ENCODE peak calls at places on chromosomes 2 and 18, in five cellular contexts. I is uterus, P is breast epithelium, X is endodermal cell, T is SK-N-SH. M is an unnamed sample. For H3K4me1, the result is how much of the 10 kb centered on the place peaks cover.

GRCh38 chr18:21911551-21911950 is 171.0 kb downstream of the MIB1 start:
- DNase-seq in T (no peak), P (no peak), X (no peak), I (no peak), M (no peak)

GRCh38 chr2:213934560-213934959 is 476.3 kb upstream of the VWC2L start:
- DNase-seq in I (no peak), T (peak), P (no peak), X (no peak), M (no peak)

GRCh38 chr2:129888461-129888860 is 91.0 kb upstream of the RAB6C start:
- DNase-seq in I (no peak), P (no peak), T (no peak), X (no peak), M (no peak)

GRCh38 chr18:77059294-77059916 is 73.2 kb downstream of the MBP start:
- DNase-seq in P (no peak), T (peak), X (peak), I (no peak), M (peak)

GRCh38 chr2:190717764-190718651 is 69.1 kb downstream of the NAB1 start:
- DNase-seq in X (no peak), T (no peak), I (no peak), P (no peak), M (no peak)

GRCh38 chr18:50009772-50010171 is 185.2 kb downstream of the MYO5B start:
- DNase-seq in X (peak), T (peak), I (no peak), P (peak), M (peak)

GRCh38 chr2:72694715-72695496 is 130.9 kb downstream of the EXOC6B start:
- DNase-seq in I (peak), X (peak), P (no peak), T (peak), M (peak)

GRCh38 chr2:113173563-113174368 is at the start of gene PSD4:
- DNase-seq in T (no peak), X (peak), P (peak), I (no peak), M (peak)

GRCh38 chr18:23058746-23059440 is 76.4 kb upstream of the CABLES1 start:
- DNase-seq in P (no peak), I (no peak), T (no peak), X (no peak), M (no peak)

GRCh38 chr2:71313016-71313766 is 18.4 kb upstream of the ZNF638 start:
- DNase-seq in I (no peak), T (no peak), P (no peak), X (no peak), M (no peak)

GRCh38 chr2:109663721-109664120 is 49.6 kb downstream of the SOWAHC start:
- DNase-seq in P (peak), T (peak), X (no peak), I (peak), M (peak)

GRCh38 chr18:79200546-79201268 is 131.5 kb downstream of the ATP9B start:
- DNase-seq in X (peak), I (no peak), P (peak), T (peak), M (peak)

GRCh38 chr2:106030287-106031268 is 163.5 kb downstream of the UXS1 start:
- DNase-seq in X (no peak), I (peak), P (peak), T (no peak), M (peak)

GRCh38 chr2:240935101-240935876 is 29.2 kb downstream of the CROCC2 start:
- DNase-seq in P (peak), T (peak), I (peak), X (peak), M (peak)

GRCh38 chr18:3273042-3273441 is 11.1 kb downstream of the MYL12B start:
- DNase-seq in I (no peak), X (no peak), P (no peak), T (no peak), M (no peak)

GRCh38 chr2:232286011-232286868 is 92.3 kb upstream of the ALPP start:
- DNase-seq in P (no peak), T (peak), I (no peak), X (no peak), M (no peak)

GRCh38 chr2:121246704-121247255 is 38.2 kb downstream of the TFCP2L1 start:
- DNase-seq in T (no peak), I (no peak), P (no peak), X (no peak), M (no peak)

GRCh38 chr2:43412121-43412753 is 183.6 kb downstream of the THADA start:
- DNase-seq in P (no peak), X (no peak), I (no peak), T (no peak), M (no peak)

GRCh38 chr2:24122356-24123211 is 550 bp downstream of the PFN4 start:
- DNase-seq in T (no peak), I (no peak), X (no peak), P (no peak), M (no peak)

GRCh38 chr2:555164-555922 is 121.9 kb downstream of the TMEM18 start:
- DNase-seq in I (peak), P (peak), T (peak), X (no peak), M (peak)

GRCh38 chr2:232487385-232488096 is at the start of gene ECEL1:
- DNase-seq in I (no peak), P (no peak), T (peak), X (peak), M (no peak)

GRCh38 chr2:96642564-96643350 is at the start of gene FER1L5:
- DNase-seq in X (peak), T (peak), I (peak), P (no peak), M (peak)

GRCh38 chr2:75006041-75006440 is 47.6 kb downstream of the POLE4 start:
- DNase-seq in T (no peak), P (no peak), I (no peak), X (no peak), M (no peak)

GRCh38 chr2:200330351-200331120 is 24.0 kb downstream of the SPATS2L start:
- DNase-seq in I (no peak), P (no peak), X (no peak), T (no peak), M (no peak)

GRCh38 chr18:2143666-2144065 is 427.6 kb downstream of the METTL4 start:
- DNase-seq in X (no peak), I (no peak), T (no peak), P (no peak), M (no peak)

GRCh38 chr2:49426991-49427390 is 272.7 kb upstream of the FSHR start:
- DNase-seq in I (no peak), X (no peak), T (no peak), P (no peak), M (no peak)

GRCh38 chr2:40087434-40087833 is 308.4 kb upstream of the THUMPD2 start:
- DNase-seq in T (no peak), P (no peak), I (no peak), X (no peak), M (no peak)

GRCh38 chr2:68196120-68196716 is 38.5 kb downstream of the PNO1 start:
- DNase-seq in X (no peak), I (no peak), T (no peak), P (no peak), M (peak)

GRCh38 chr2:233446121-233446520 is 91.8 kb downstream of the DGKD start:
- DNase-seq in P (no peak), I (no peak), X (no peak), T (no peak), M (no peak)

GRCh38 chr2:39216495-39217191 is 27.1 kb downstream of the CDKL4 start:
- DNase-seq in T (no peak), I (no peak), P (no peak), X (no peak), M (no peak)

GRCh38 chr2:166081131-166081632 is 46.6 kb downstream of the SCN1A start:
- DNase-seq in P (no peak), I (no peak), T (no peak), X (no peak), M (no peak)

DNA sequence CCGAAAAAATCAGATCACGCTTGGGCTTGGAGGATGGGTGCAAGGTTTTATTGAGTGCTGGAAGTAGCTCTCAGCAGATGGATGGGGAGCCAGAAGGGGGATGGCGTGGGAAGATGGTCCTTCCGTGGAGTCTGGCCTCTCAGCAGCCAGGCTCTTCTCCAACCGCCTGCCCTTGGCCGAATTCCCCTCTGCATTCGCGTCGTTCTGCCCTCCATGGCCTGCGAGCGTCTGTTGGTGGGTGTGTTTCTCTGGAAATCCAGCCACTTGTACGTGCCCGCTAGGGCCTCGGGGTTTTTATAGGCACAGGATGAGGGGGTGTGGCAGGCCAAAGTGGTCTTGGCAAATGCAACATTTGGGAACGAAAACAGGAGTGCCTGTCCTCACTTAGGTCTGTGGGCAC is 815.2 kb downstream of the TSN start:
- DNase-seq in I (no peak), T (no peak), P (no peak), X (no peak), M (no peak)
- H3K4me1 ChIP-seq in I (under half), T (under half), P (under half), X (under half), M (under half)

GRCh38 chr2:119756837-119757236 is 2.9 kb upstream of the PTPN4 start:
- DNase-seq in I (no peak), P (no peak), T (no peak), X (no peak), M (peak)

GRCh38 chr2:119759451-119760236 is at the start of gene PTPN4:
- DNase-seq in I (peak), X (peak), P (peak), T (peak), M (peak)

GRCh38 chr2:119760237-119760807 is 600 bp downstream of the PTPN4 start:
- DNase-seq in I (no peak), T (no peak), P (peak), X (peak), M (peak)

GRCh38 chr2:119760876-119761275 is 1.2 kb downstream of the PTPN4 start:
- DNase-seq in P (no peak), T (no peak), X (no peak), I (no peak), M (no peak)

GRCh38 chr2:119758881-119759450 is 756 bp upstream of the PTPN4 start:
- DNase-seq in I (no peak), T (no peak), X (no peak), P (no peak), M (no peak)
- H3K4me3 ChIP-seq in I (peak), T (peak), X (peak), P (peak), M (peak)

DNA sequence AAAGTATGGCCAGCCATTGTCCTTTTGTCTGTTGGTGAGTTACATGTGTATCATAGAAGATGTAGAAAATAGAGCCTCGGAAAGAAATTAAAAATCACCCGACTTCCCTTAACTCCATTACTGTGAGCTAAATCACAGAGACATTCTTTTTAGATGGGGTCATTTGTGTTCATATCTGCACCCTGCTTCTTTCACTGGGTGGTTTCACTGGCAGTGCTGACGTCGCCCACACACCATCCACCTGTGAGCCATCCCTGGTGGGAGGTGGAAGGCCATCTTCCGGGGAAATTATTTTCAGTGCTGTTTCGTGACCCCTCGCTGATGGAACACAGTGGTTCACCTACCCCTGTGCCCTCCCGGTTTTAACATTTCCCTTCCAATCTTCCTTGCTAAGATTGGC is 21.2 kb downstream of the SH3BP4 start:
- DNase-seq in P (no peak), I (no peak), X (no peak), T (no peak), M (no peak)
- TF ChIP-seq CTCF in P (no peak), I (no peak), X (no peak), T (no peak), M (no peak)

GRCh38 chr2:20148411-20148810 is 76.5 kb downstream of the SDC1 start:
- DNase-seq in T (no peak), I (no peak), X (no peak), P (no peak), M (no peak)

GRCh38 chr2:20149703-20150030 is 75.3 kb downstream of the SDC1 start:
- DNase-seq in P (no peak), X (peak), I (no peak), T (no peak), M (no peak)

GRCh38 chr2:20151116-20151571 is 73.8 kb downstream of the SDC1 start:
- DNase-seq in X (peak), P (no peak), T (no peak), I (no peak), M (no peak)

GRCh38 chr2:20148841-20149702 is 75.9 kb downstream of the SDC1 start:
- DNase-seq in X (no peak), T (no peak), P (no peak), I (no peak), M (no peak)

GRCh38 chr2:20150110-20150706 is 74.7 kb downstream of the SDC1 start:
- DNase-seq in T (no peak), P (no peak), X (peak), I (no peak), M (no peak)
- H3K4me1 ChIP-seq in T (under half), P (under half), X (under half), I (under half), M (under half)

GRCh38 chr18:57077005-57077735 is 69.7 kb upstream of the BOD1L2 start:
- DNase-seq in X (peak), P (no peak), T (no peak), I (no peak), M (no peak)
- H3K4me3 ChIP-seq in X (no peak), P (no peak), T (no peak), I (no peak), M (no peak)

DNA sequence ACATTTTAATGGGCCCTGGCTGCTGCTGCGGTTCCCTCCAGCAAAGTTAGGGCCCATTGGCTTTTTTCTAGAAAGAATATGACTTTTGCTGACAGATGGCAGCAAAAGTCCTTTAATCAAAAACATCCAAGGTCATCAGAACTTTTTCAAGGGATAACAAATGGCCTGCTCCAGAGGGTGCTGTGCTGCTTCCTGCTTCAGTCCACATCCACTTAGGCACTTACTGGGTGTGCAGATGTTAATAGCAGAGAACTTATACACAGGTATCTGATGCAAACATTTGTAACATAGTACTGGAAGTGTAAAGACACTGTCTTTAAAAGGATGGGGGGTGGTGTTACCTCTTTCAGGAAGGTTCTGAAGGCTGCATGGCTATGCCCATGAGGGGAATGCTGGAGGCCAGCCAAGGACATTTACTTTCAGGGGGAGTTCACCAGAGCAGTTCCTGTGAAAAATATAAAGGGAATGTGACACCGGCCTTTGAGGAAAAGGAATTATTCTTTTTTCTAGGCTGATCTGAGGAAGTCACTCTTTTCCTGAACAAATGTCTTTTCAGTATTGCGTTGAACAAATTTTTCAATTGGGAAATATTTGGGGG is 5.6 kb downstream of the HOXD8 start:
- DNase-seq in X (no peak), I (peak), P (no peak), T (no peak), M (no peak)
- TF ChIP-seq CTCF in X (no peak), I (no peak), P (no peak), T (peak), M (no peak)

GRCh38 chr18:68429809-68430208 is 285.1 kb downstream of the TMX3 start:
- DNase-seq in X (no peak), P (no peak), I (no peak), T (no peak), M (no peak)
- H3K4me1 ChIP-seq in X (under half), P (under half), I (under half), T (under half), M (under half)